ENCODE peak calls at places on chromosomes 4 and X, in four cellular contexts. M is NCI-H345, Z is fibroblast of lung, C is uterus. W is an unnamed sample.

GRCh38 chr4:121778991-121779628 is 14.1 kb upstream of the SMIM43 start:
- DNase-seq in C (no peak), Z (no peak), M (no peak), W (no peak)

GRCh38 chr4:189828298-189828697 is 112.4 kb upstream of the FRG1 start:
- DNase-seq in C (no peak), M (no peak), Z (no peak), W (no peak)

GRCh38 chrX:54043084-54043483 is 1.2 kb downstream of the PHF8 start:
- DNase-seq in Z (no peak), C (no peak), M (no peak), W (no peak)

GRCh38 chrX:119783026-119783425 is 8.4 kb downstream of the RPL39 start:
- DNase-seq in C (no peak), M (no peak), Z (no peak), W (no peak)

GRCh38 chr4:3316146-3316545 is 23.3 kb downstream of the RGS12 start:
- DNase-seq in C (no peak), M (no peak), Z (no peak), W (no peak)

GRCh38 chrX:48790477-48790876 is 4.1 kb downstream of the GATA1 start:
- DNase-seq in M (no peak), C (no peak), Z (no peak), W (no peak)

GRCh38 chrX:85914431-85914830 is 132.9 kb downstream of the CHM start:
- DNase-seq in C (no peak), M (no peak), Z (no peak), W (no peak)

GRCh38 chr4:174053895-174054294 is 229.6 kb downstream of the FBXO8 start:
- DNase-seq in M (no peak), C (no peak), Z (no peak), W (peak)

GRCh38 chr4:94551616-94552564 is 100.1 kb downstream of the PDLIM5 start:
- DNase-seq in Z (peak), M (no peak), C (no peak), W (no peak)

GRCh38 chr4:89915151-89915550 is 20.5 kb downstream of the MMRN1 start:
- DNase-seq in Z (no peak), M (no peak), C (no peak), W (peak)

GRCh38 chr4:72383439-72383838 is 185.6 kb downstream of the ADAMTS3 start:
- DNase-seq in Z (peak), C (no peak), M (no peak), W (no peak)

GRCh38 chr4:21139327-21139726 is 439.1 kb downstream of the PACRGL start:
- DNase-seq in Z (no peak), M (no peak), C (no peak), W (no peak)

GRCh38 chr4:156280726-156281125 is 327.1 kb upstream of the CTSO start:
- DNase-seq in M (no peak), C (no peak), Z (no peak), W (no peak)

GRCh38 chr4:119025916-119026661 is 109.5 kb upstream of the MYOZ2 start:
- DNase-seq in C (peak), M (no peak), Z (peak), W (no peak)

GRCh38 chr4:77652237-77652897 is 46.7 kb downstream of the CXCL13 start:
- DNase-seq in Z (no peak), C (no peak), M (no peak), W (no peak)